ENCODE peak calls at places on chromosomes 13 and 19, in eight cellular contexts. H is dorsolateral prefrontal cortex, B is type B pancreatic cell, R is cardiac muscle cell, F is HFF-Myc, Y is tibial nerve, Q is body of pancreas, W is PC-9. Z is an unnamed sample.

GRCh38 chr13:73060251-73061160 is 1.7 kb downstream of the KLF5 start:
- DNase-seq in H (no peak), B (no peak), R (no peak), F (peak; percentile 52), Y (no peak), Q (peak; percentile 30), W (peak; percentile 63), Z (peak; percentile 50)

GRCh38 chr19:7113233-7113632 is 43.7 kb downstream of the ZNF557 start:
- DNase-seq in H (no peak), B (no peak), R (no peak), F (no peak), Y (no peak), Q (no peak), W (no peak), Z (no peak)

GRCh38 chr13:84571264-84571663 is 689.0 kb upstream of the SLITRK1 start:
- DNase-seq in H (no peak), B (no peak), R (no peak), F (no peak), Y (no peak), Q (no peak), W (no peak), Z (no peak)

GRCh38 chr19:53158119-53158656 is 665 bp downstream of the ZNF347 start:
- DNase-seq in H (peak; percentile 40), B (peak; percentile 70), R (peak; percentile 56), F (no peak), Y (no peak), Q (peak; percentile 29), W (no peak), Z (peak; percentile 2)

GRCh38 chr13:93496985-93497673 is 270.5 kb downstream of the GPC6 start:
- DNase-seq in H (no peak), B (no peak), R (peak; percentile 77), F (no peak), Y (no peak), Q (no peak), W (no peak), Z (no peak)

GRCh38 chr13:38657191-38657590 is 29.7 kb upstream of the FREM2 start:
- DNase-seq in H (no peak), B (no peak), R (no peak), F (no peak), Y (no peak), Q (no peak), W (no peak), Z (no peak)

GRCh38 chr13:108915634-108916497 is 286.5 kb downstream of the MYO16 start:
- DNase-seq in H (no peak), B (no peak), R (peak; percentile 38), F (peak; percentile 84), Y (peak; percentile 88), Q (peak; percentile 93), W (peak; percentile 96), Z (peak; percentile 85)

GRCh38 chr19:39515551-39516191 is 732 bp downstream of the SELENOV start:
- DNase-seq in H (no peak), B (no peak), R (peak; percentile 42), F (no peak), Y (no peak), Q (peak; percentile 28), W (no peak), Z (no peak)

GRCh38 chr19:31171936-31172335 is 177.3 kb downstream of the TSHZ3 start:
- DNase-seq in H (no peak), B (no peak), R (no peak), F (no peak), Y (no peak), Q (no peak), W (no peak), Z (no peak)

GRCh38 chr19:611506-611869 is 21.8 kb downstream of the HCN2 start:
- DNase-seq in H (no peak), B (no peak), R (no peak), F (peak; percentile 56), Y (no peak), Q (no peak), W (no peak), Z (no peak)

DNA sequence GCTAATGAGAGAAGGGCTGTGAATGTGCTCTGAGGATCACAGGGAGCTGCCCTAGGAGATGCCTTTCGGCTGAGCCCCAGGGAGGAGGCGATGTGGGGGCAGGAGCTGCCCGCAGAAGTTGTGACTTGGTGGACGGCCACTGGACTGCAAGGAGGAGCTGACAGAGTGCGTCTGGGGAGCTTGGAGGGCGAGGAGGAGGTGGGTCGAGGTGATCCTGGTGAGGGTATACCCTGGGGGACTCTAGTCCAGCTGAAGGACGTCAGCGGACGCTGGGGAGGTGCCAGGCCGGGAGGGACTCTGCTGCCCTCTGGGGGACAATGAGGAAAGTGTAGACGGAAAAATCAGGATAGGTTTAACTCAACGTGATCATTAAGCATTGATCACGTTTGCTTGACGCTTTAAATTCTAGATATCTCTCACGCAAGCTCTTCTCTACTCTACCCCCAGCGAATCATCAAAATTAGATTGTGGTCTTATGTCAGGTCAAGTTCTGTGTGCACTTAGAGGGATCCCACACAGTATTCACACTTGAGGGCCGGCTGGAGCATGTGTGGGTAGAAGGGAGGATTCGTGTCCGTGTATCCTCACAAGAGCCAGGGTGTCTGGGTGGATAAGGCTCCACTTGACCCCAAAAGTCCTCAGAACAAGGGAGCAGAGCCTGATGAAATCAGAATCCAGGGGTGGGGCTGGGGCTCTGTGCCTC is 3.3 kb upstream of the CEACAM7 start:
- DNase-seq in H (no peak), B (no peak), R (no peak), F (no peak), Y (no peak), Q (peak; percentile 49), W (no peak), Z (no peak)
- TF ChIP-seq CTCF in H (peak; percentile 11), B (peak; percentile 55), R (peak; percentile 70), F (peak; percentile 79), Y (no peak), Q (peak; percentile 55), W (peak; percentile 75), Z (peak; percentile 56)

GRCh38 chr19:5109560-5109959 is 140.6 kb downstream of the KDM4B start:
- DNase-seq in H (no peak), B (no peak), R (no peak), F (no peak), Y (no peak), Q (no peak), W (no peak), Z (no peak)
- TF ChIP-seq CTCF in H (no peak), B (no peak), R (no peak), F (no peak), Y (no peak), Q (no peak), W (no peak), Z (no peak)

GRCh38 chr13:23512762-23513395 is 57.3 kb upstream of the TNFRSF19 start:
- DNase-seq in H (no peak), B (no peak), R (no peak), F (no peak), Y (no peak), Q (no peak), W (no peak), Z (no peak)

GRCh38 chr13:23509781-23510543 is 60.2 kb upstream of the TNFRSF19 start:
- DNase-seq in H (no peak), B (no peak), R (peak; percentile 77), F (no peak), Y (no peak), Q (no peak), W (peak; percentile 40), Z (no peak)

GRCh38 chr13:23510544-23510916 is 59.7 kb upstream of the TNFRSF19 start:
- DNase-seq in H (no peak), B (no peak), R (no peak), F (no peak), Y (no peak), Q (no peak), W (no peak), Z (no peak)

GRCh38 chr13:23513460-23513859 is 56.8 kb upstream of the TNFRSF19 start:
- DNase-seq in H (no peak), B (no peak), R (no peak), F (no peak), Y (no peak), Q (no peak), W (no peak), Z (no peak)

DNA sequence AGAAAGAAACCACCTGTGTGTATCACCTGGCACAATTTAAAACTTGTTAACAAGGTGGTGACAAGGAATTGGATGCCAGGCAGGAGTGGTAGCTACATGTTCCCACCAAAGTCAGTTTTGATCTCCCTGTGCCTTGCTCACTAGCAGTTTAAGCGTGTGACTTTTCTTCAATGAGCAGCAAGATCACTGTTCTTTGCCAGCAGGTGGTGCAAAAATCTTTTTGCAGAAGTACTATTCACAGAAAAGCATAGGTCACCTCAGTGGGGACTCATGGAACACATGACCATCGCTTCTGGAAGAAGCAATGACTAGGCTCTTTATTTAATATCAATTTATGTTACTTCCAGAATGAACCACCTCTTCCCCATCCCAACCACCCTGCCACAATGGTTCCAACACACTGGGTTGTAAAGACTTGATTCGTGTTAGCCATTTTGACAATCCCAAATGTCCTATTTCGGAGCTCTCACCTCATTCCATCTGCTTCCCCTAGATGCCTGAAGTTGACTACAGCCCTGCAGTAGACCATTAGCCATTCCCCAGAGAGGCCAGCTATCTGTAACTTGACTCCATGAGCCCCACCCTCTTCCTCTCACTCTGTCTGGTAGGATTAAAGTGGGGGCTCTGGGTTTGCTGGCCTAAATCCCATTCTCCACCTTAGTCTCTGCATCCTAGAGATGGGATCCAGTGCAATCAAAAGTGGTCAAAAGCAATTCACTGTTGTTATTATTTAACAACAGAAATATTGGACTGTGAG is 59.1 kb upstream of the TNFRSF19 start:
- DNase-seq in H (no peak), B (no peak), R (peak; percentile 69), F (no peak), Y (no peak), Q (no peak), W (no peak), Z (no peak)
- TF ChIP-seq CTCF in H (no peak), B (peak; percentile 49), R (peak; percentile 21), F (peak; percentile 30), Y (no peak), Q (no peak), W (no peak), Z (no peak)

GRCh38 chr19:14577885-14578427 is 4.9 kb upstream of the CLEC17A start:
- DNase-seq in H (no peak), B (no peak), R (no peak), F (no peak), Y (no peak), Q (no peak), W (no peak), Z (no peak)
- TF ChIP-seq CTCF in H (no peak), B (no peak), R (no peak), F (no peak), Y (no peak), Q (no peak), W (no peak), Z (no peak)

GRCh38 chr19:46213806-46214205 is 15.7 kb upstream of the IGFL1 start:
- DNase-seq in H (no peak), B (no peak), R (no peak), F (no peak), Y (no peak), Q (no peak), W (no peak), Z (no peak)
- TF ChIP-seq CTCF in H (no peak), B (no peak), R (no peak), F (no peak), Y (no peak), Q (no peak), W (no peak), Z (no peak)